ENCODE peak calls at places on chromosomes 5 and 9, in seven cellular contexts. F, M, S, Z, W, B and I are unnamed samples.

GRCh38 chr5:78706825-78707224 is 58.3 kb upstream of the LHFPL2 start:
- DNase-seq in F (no peak), M (no peak), S (peak; percentile 54), Z (no peak), W (no peak), B (no peak), I (no peak)

GRCh38 chr5:169875091-169875727 is 105.1 kb downstream of the INSYN2B start:
- DNase-seq in F (no peak), M (no peak), S (peak; percentile 65), Z (no peak), W (no peak), B (no peak), I (no peak)

GRCh38 chr5:65305913-65306312 is 175.8 kb downstream of the ADAMTS6 start:
- DNase-seq in F (no peak), M (peak; percentile 1), S (peak; percentile 13), Z (no peak), W (no peak), B (no peak), I (no peak)

GRCh38 chr9:136732446-136733178 is 10.1 kb downstream of the LCN10 start:
- DNase-seq in F (no peak), M (no peak), S (no peak), Z (no peak), W (no peak), B (no peak), I (no peak)

GRCh38 chr5:154359222-154359583 is 86.6 kb upstream of the SAP30L start:
- DNase-seq in F (no peak), M (no peak), S (no peak), Z (no peak), W (no peak), B (no peak), I (no peak)

GRCh38 chr9:131046581-131047202 is 37.7 kb downstream of the LAMC3 start:
- DNase-seq in F (peak; percentile 50), M (peak; percentile 14), S (peak; percentile 64), Z (peak; percentile 59), W (peak; percentile 78), B (peak; percentile 54), I (peak; percentile 85)

GRCh38 chr9:88388886-88389617 is 808 bp downstream of the SPIN1 start:
- DNase-seq in F (peak; percentile 34), M (peak; percentile 75), S (peak; percentile 78), Z (no peak), W (peak; percentile 58), B (peak; percentile 56), I (peak; percentile 84)

GRCh38 chr9:347667-348292 is 133.1 kb downstream of the DOCK8 start:
- DNase-seq in F (peak; percentile 3), M (peak; percentile 4), S (peak; percentile 57), Z (no peak), W (no peak), B (peak; percentile 11), I (peak; percentile 60)

GRCh38 chr9:135468866-135469521 is 10.6 kb upstream of the PPP1R26 start:
- DNase-seq in F (no peak), M (peak; percentile 54), S (peak; percentile 31), Z (peak; percentile 34), W (no peak), B (peak; percentile 89), I (no peak)

GRCh38 chr9:80792721-80793120 is 896.6 kb downstream of the TLE1 start:
- DNase-seq in F (no peak), M (no peak), S (no peak), Z (no peak), W (no peak), B (no peak), I (no peak)

GRCh38 chr5:176614805-176615478 is 5.0 kb upstream of the GPRIN1 start:
- DNase-seq in F (no peak), M (peak; percentile 88), S (peak; percentile 72), Z (no peak), W (no peak), B (peak; percentile 79), I (peak; percentile 77)

GRCh38 chr9:133874061-133874638 is 118.0 kb downstream of the VAV2 start:
- DNase-seq in F (no peak), M (peak; percentile 97), S (peak; percentile 60), Z (no peak), W (no peak), B (peak; percentile 94), I (peak; percentile 93)

GRCh38 chr5:45093377-45093776 is 284.6 kb downstream of the MRPS30 start:
- DNase-seq in F (no peak), M (no peak), S (no peak), Z (no peak), W (no peak), B (no peak), I (peak; percentile 7)

GRCh38 chr5:151157426-151158286 is at the start of gene ANXA6:
- DNase-seq in F (peak; percentile 53), M (peak; percentile 92), S (peak; percentile 78), Z (peak; percentile 60), W (peak; percentile 82), B (peak; percentile 86), I (peak; percentile 93)

GRCh38 chr5:119323630-119324000 is 32.2 kb upstream of the TNFAIP8 start:
- DNase-seq in F (peak; percentile 10), M (no peak), S (peak; percentile 52), Z (no peak), W (no peak), B (peak; percentile 25), I (peak; percentile 53)

GRCh38 chr9:115164511-115164974 is 46.6 kb upstream of the TNC start:
- DNase-seq in F (no peak), M (peak; percentile 63), S (peak; percentile 28), Z (no peak), W (no peak), B (peak; percentile 96), I (peak; percentile 86)

GRCh38 chr9:79377315-79377855 is 194.4 kb upstream of the TLE4 start:
- DNase-seq in F (no peak), M (no peak), S (no peak), Z (no peak), W (no peak), B (peak; percentile 29), I (peak; percentile 60)

GRCh38 chr5:151100690-151101089 is 19.9 kb upstream of the TNIP1 start:
- DNase-seq in F (no peak), M (no peak), S (no peak), Z (no peak), W (no peak), B (no peak), I (no peak)

GRCh38 chr5:171571663-171572062 is 152.2 kb downstream of the FGF18 start:
- DNase-seq in F (no peak), M (peak; percentile 70), S (peak; percentile 36), Z (no peak), W (no peak), B (peak; percentile 80), I (peak; percentile 73)

GRCh38 chr5:5799826-5800225 is 377.3 kb downstream of the ICE1 start:
- DNase-seq in F (no peak), M (no peak), S (no peak), Z (no peak), W (no peak), B (no peak), I (no peak)

GRCh38 chr5:60177596-60177995 is 284.1 kb upstream of the PDE4D start:
- DNase-seq in F (no peak), M (no peak), S (no peak), Z (no peak), W (no peak), B (peak; percentile 1), I (no peak)

GRCh38 chr5:139746691-139747582 is 48.7 kb upstream of the PSD2 start:
- DNase-seq in F (no peak), M (no peak), S (no peak), Z (peak; percentile 60), W (peak; percentile 81), B (no peak), I (peak; percentile 68)

GRCh38 chr9:128020692-128021091 is 39.9 kb upstream of the EEIG1 start:
- DNase-seq in F (no peak), M (no peak), S (no peak), Z (no peak), W (no peak), B (no peak), I (no peak)

GRCh38 chr5:73529081-73529480 is 30.8 kb downstream of the BTF3 start:
- DNase-seq in F (no peak), M (no peak), S (no peak), Z (no peak), W (no peak), B (no peak), I (no peak)

GRCh38 chr9:6716766-6717165 is 41.0 kb upstream of the KDM4C start:
- DNase-seq in F (no peak), M (no peak), S (no peak), Z (no peak), W (no peak), B (no peak), I (no peak)

GRCh38 chr9:78644359-78644758 is 347.4 kb downstream of the PSAT1 start:
- DNase-seq in F (no peak), M (no peak), S (peak; percentile 7), Z (no peak), W (no peak), B (no peak), I (no peak)

GRCh38 chr5:59588922-59589321 is 304.6 kb downstream of the PDE4D start:
- DNase-seq in F (no peak), M (no peak), S (no peak), Z (no peak), W (no peak), B (peak; percentile 61), I (peak; percentile 45)

GRCh38 chr9:92963831-92964606 is 16.7 kb downstream of the FGD3 start:
- DNase-seq in F (no peak), M (no peak), S (no peak), Z (no peak), W (peak; percentile 68), B (no peak), I (no peak)

GRCh38 chr5:16615737-16616535 is 861 bp downstream of the RETREG1 start:
- DNase-seq in F (peak; percentile 7), M (no peak), S (no peak), Z (no peak), W (no peak), B (no peak), I (no peak)

GRCh38 chr5:14937277-14937676 is 65.7 kb upstream of the ANKH start:
- DNase-seq in F (no peak), M (no peak), S (no peak), Z (no peak), W (no peak), B (peak; percentile 51), I (peak; percentile 35)

GRCh38 chr5:76427481-76428140 is 24.5 kb downstream of the IQGAP2 start:
- DNase-seq in F (no peak), M (no peak), S (no peak), Z (no peak), W (no peak), B (no peak), I (no peak)